ENCODE peak calls at places on chromosomes 5 and 9, in five cellular contexts. G, I, J, M and T are unnamed samples.
A peak's percentile ranks its signal among the peaks of the same experiment; 100 is the strongest.

GRCh38 chr5:72656331-72656730 is 149.1 kb upstream of the ZNF366 start:
- DNase-seq in J (no peak), M (no peak), I (no peak), G (no peak), T (no peak)

GRCh38 chr5:891117-891836 is 1.3 kb downstream of the BRD9 start:
- DNase-seq in G (no peak), I (no peak), M (peak; percentile 72), J (no peak), T (no peak)

GRCh38 chr5:7392401-7393024 is 3.4 kb upstream of the ADCY2 start:
- DNase-seq in J (peak; percentile 34), M (peak; percentile 68), G (peak; percentile 60), I (no peak), T (peak; percentile 71)

GRCh38 chr5:68159251-68159951 is 56.2 kb upstream of the PIK3R1 start:
- DNase-seq in G (no peak), M (no peak), I (no peak), J (no peak), T (peak; percentile 84)

GRCh38 chr5:7904170-7904569 is 35.2 kb downstream of the MTRR start:
- DNase-seq in G (peak; percentile 51), M (no peak), J (no peak), I (no peak), T (peak; percentile 52)

GRCh38 chr9:89077519-89077918 is 86.3 kb downstream of the S1PR3 start:
- DNase-seq in I (peak; percentile 39), J (no peak), M (no peak), G (no peak), T (no peak)

GRCh38 chr5:43193171-43193951 is 1.3 kb downstream of the NIM1K start:
- DNase-seq in M (peak; percentile 37), I (peak; percentile 81), G (peak; percentile 98), J (no peak), T (peak; percentile 93)

GRCh38 chr5:112795342-112795741 is 57.7 kb downstream of the APC start:
- DNase-seq in G (no peak), I (no peak), J (no peak), M (no peak), T (no peak)

GRCh38 chr5:178365501-178366440 is 133.2 kb upstream of the PHYKPL start:
- DNase-seq in I (no peak), J (no peak), M (no peak), G (no peak), T (no peak)

GRCh38 chr9:4547016-4547415 is 56.7 kb downstream of the SLC1A1 start:
- DNase-seq in I (no peak), M (no peak), G (peak; percentile 72), J (no peak), T (peak; percentile 59)

GRCh38 chr9:69279084-69279729 is 45.8 kb upstream of the ENTREP1 start:
- DNase-seq in J (no peak), G (no peak), I (no peak), M (no peak), T (no peak)

GRCh38 chr9:111034573-111035539 is 3.4 kb downstream of the LPAR1 start:
- DNase-seq in M (no peak), J (no peak), I (no peak), G (peak; percentile 61), T (peak; percentile 71)

GRCh38 chr9:100090880-100091279 is 7.9 kb downstream of the ERP44 start:
- DNase-seq in M (no peak), G (no peak), J (no peak), I (no peak), T (no peak)

GRCh38 chr5:58016329-58016728 is 443.6 kb downstream of the PLK2 start:
- DNase-seq in J (no peak), I (no peak), G (peak; percentile 4), M (no peak), T (peak; percentile 28)

GRCh38 chr9:23643656-23644258 is 182.3 kb downstream of the ELAVL2 start:
- DNase-seq in I (no peak), M (no peak), J (no peak), G (no peak), T (no peak)